ENCODE peak calls at places on chromosome 12, in five cellular contexts. T is cardiac fibroblast, E is uterus, G is A549, B is astrocyte of the spinal cord. U is an unnamed sample.
A peak's percentile ranks its signal among the peaks of the same experiment; 100 is the strongest.

GRCh38 chr12:95859344-95859816 is 628 bp downstream of the SNRPF start:
- DNase-seq in E (no peak), G (peak; percentile 38), B (peak; percentile 39), T (peak; percentile 41), U (no peak)

GRCh38 chr12:52044284-52044983 is 6.8 kb upstream of the NR4A1 start:
- DNase-seq in T (peak; percentile 91), E (peak; percentile 93), B (peak; percentile 59), G (no peak), U (peak; percentile 92)

GRCh38 chr12:49503674-49504180 is 35.1 kb upstream of the KCNH3 start:
- DNase-seq in T (peak; percentile 83), G (peak; percentile 88), B (peak; percentile 68), E (no peak), U (peak; percentile 27)

GRCh38 chr12:24505366-24506025 is 443.4 kb downstream of the BCAT1 start:
- DNase-seq in B (no peak), G (no peak), E (no peak), T (no peak), U (no peak)

GRCh38 chr12:70221626-70222025 is 21.6 kb upstream of the CNOT2 start:
- DNase-seq in E (no peak), G (no peak), T (no peak), B (no peak), U (no peak)

GRCh38 chr12:25337916-25338315 is 87.2 kb upstream of the KRAS start:
- DNase-seq in E (no peak), G (no peak), T (no peak), B (no peak), U (no peak)

GRCh38 chr12:44875954-44876553 is at the start of gene NELL2:
- DNase-seq in E (no peak), T (peak; percentile 16), G (peak; percentile 32), B (peak; percentile 7), U (no peak)

GRCh38 chr12:30795660-30796507 is 41.1 kb upstream of the CAPRIN2 start:
- DNase-seq in G (peak; percentile 69), B (peak; percentile 92), T (peak; percentile 91), E (peak; percentile 42), U (peak; percentile 35)

GRCh38 chr12:131642771-131643170 is 68.1 kb upstream of the SFSWAP start:
- DNase-seq in T (no peak), G (no peak), B (no peak), E (no peak), U (no peak)

GRCh38 chr12:6303046-6303445 is 7.4 kb upstream of the PLEKHG6 start:
- DNase-seq in B (no peak), T (no peak), G (no peak), E (no peak), U (no peak)

GRCh38 chr12:26746315-26746714 is 86.7 kb downstream of the ITPR2 start:
- DNase-seq in E (no peak), B (peak; percentile 84), T (peak; percentile 80), G (no peak), U (peak; percentile 55)

GRCh38 chr12:46369095-46369473 is 3.5 kb downstream of the SLC38A2 start:
- DNase-seq in T (peak; percentile 32), B (no peak), E (no peak), G (no peak), U (no peak)

GRCh38 chr12:2248901-2249381 is 196.2 kb downstream of the CACNA1C start:
- DNase-seq in B (no peak), E (no peak), G (no peak), T (peak; percentile 53), U (no peak)

GRCh38 chr12:43763769-43764168 is 5.0 kb downstream of the IRAK4 start:
- DNase-seq in E (no peak), T (no peak), B (no peak), G (no peak), U (no peak)

GRCh38 chr12:92624236-92624635 is 78.6 kb upstream of the PLEKHG7 start:
- DNase-seq in G (peak; percentile 43), T (peak; percentile 85), B (peak; percentile 67), E (no peak), U (peak; percentile 11)

GRCh38 chr12:104733717-104734175 is 224.3 kb downstream of the SLC41A2 start:
- DNase-seq in E (no peak), G (peak; percentile 29), T (peak; percentile 6), B (no peak), U (no peak)

GRCh38 chr12:19712041-19712440 is 272.7 kb downstream of the AEBP2 start:
- DNase-seq in B (peak; percentile 94), G (peak; percentile 63), E (no peak), T (peak; percentile 94), U (peak; percentile 76)

GRCh38 chr12:115323223-115323905 is 639.4 kb upstream of the TBX3 start:
- DNase-seq in G (no peak), T (peak; percentile 69), E (no peak), B (peak; percentile 52), U (no peak)

GRCh38 chr12:124927325-124928094 is 13.1 kb upstream of the UBC start:
- DNase-seq in T (peak; percentile 93), E (peak; percentile 91), G (peak; percentile 95), B (peak; percentile 88), U (peak; percentile 70)

GRCh38 chr12:40058721-40059190 is 47.1 kb downstream of the SLC2A13 start:
- DNase-seq in E (no peak), G (no peak), B (no peak), T (peak; percentile 22), U (no peak)

GRCh38 chr12:133080051-133080618 is 588 bp upstream of the ZNF140 start:
- DNase-seq in G (peak; percentile 99), B (peak; percentile 100), E (peak; percentile 98), T (peak; percentile 100), U (peak; percentile 99)
- TF ChIP-seq CTCF in G (no peak), B (peak; percentile 13), E (no peak), T (no peak), U (peak; percentile 19)

GRCh38 chr12:13537623-13538022 is 341.1 kb downstream of the EMP1 start:
- DNase-seq in B (no peak), G (no peak), E (no peak), T (no peak), U (no peak)

GRCh38 chr12:13534645-13535398 is 338.3 kb downstream of the EMP1 start:
- DNase-seq in E (peak; percentile 34), G (peak; percentile 60), T (peak; percentile 61), B (peak; percentile 50), U (peak; percentile 28)

GRCh38 chr12:13530966-13531365 is 334.4 kb downstream of the EMP1 start:
- DNase-seq in B (no peak), G (no peak), T (no peak), E (no peak), U (no peak)

GRCh38 chr12:13536219-13536910 is 339.8 kb downstream of the EMP1 start:
- DNase-seq in B (no peak), E (no peak), T (no peak), G (no peak), U (no peak)

DNA sequence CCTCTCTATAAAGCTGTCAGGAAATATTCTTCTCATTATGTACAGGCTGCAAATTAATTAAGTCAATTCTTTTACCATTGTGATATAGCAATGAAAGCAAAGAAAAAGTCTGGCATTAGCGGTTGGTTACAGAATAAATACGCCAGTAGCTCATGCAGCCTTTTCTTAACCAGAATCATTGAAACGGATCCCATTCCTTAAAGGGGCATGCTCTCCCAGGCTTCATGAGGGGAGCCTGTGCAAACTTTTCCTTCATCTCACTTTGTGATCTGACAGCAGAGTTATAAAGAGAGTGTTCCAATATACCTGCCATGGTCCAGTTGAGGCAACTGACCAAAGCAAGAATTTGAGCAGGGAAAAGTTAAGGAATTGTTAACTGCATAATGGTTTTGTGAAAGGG is 337.7 kb downstream of the EMP1 start:
- DNase-seq in T (no peak), E (no peak), G (no peak), B (no peak), U (no peak)
- H3K4me3 ChIP-seq in T (no peak overlapping the region), E (no peak overlapping the region), G (no peak overlapping the region), B (no peak overlapping the region), U (peak overlapping the region; percentile 15)

DNA sequence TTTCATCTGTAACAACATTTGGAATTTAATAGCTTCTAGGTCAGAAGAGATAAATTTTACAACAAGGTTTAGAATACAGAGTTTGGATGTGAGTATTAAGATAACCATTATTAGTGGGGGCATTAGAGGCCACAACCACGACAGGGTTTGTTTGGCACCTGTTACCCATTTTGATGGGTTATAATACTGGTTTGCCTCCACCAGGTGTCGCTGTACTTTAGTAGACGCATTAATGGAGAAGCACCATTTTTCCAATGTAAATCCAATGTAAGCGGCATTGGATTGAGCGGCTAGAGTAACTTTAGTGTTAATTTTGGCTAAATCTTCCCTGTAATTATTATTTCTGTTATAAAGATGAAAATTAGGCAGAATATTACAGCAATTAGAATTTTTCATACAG is 136.2 kb downstream of the SLCO1B3 start:
- DNase-seq in E (no peak), G (peak; percentile 51), T (peak; percentile 54), B (peak; percentile 29), U (peak; percentile 2)
- TF ChIP-seq CTCF in E (no peak), G (peak; percentile 42), T (peak; percentile 46), B (peak; percentile 46), U (peak; percentile 59)

GRCh38 chr12:58242803-58243628 is 301.6 kb downstream of the ATP23 start:
- DNase-seq in T (peak; percentile 12), G (no peak), B (no peak), E (no peak), U (no peak)
- H3K4me3 ChIP-seq in T (no peak overlapping the region), G (no peak overlapping the region), B (no peak overlapping the region), E (no peak overlapping the region), U (no peak overlapping the region)

DNA sequence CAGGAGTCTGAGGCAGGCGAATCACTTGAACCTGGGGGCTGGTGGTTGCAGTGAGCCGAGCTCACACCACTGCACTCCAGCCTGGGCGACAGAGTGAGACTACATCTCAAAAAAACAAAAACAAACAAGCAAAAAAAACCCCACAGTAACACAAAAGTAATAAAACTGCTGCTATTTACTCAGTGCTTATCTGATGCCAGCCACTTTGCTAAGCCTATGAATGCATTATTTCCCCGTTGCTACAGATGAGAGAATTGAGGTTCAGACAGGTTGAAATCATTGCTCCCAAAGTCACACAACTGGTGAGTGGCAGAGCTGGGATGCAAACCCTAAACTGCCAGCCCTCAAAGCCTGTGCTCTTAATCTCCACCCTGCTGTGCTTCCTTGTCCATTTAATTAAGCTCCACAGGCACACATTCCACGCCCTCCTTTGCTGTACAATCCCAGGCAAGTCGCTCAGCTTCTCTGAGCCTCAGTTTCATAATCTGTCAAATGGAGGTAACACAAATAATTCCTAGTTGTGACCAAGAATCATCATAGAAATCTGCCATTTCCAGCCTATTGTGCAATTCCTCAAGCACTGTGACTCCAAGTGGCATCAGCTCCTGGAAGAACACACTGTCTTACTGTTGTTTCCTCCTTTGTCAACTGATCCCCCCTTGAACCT is 5.7 kb upstream of the OAS3 start:
- DNase-seq in E (no peak), T (no peak), B (no peak), G (no peak), U (no peak)
- TF ChIP-seq CTCF in E (no peak), T (no peak), B (no peak), G (no peak), U (no peak)

GRCh38 chr12:97835541-97835940 is 372.9 kb downstream of the RMST start:
- DNase-seq in E (no peak), T (no peak), G (no peak), B (no peak), U (no peak)
- H3K4me3 ChIP-seq in E (no peak overlapping the region), T (no peak overlapping the region), G (no peak overlapping the region), B (no peak overlapping the region), U (no peak overlapping the region)

U was measured in astrocyte of the cerebellum.